ENCODE peak calls at places on chromosomes 16 and 17, in seven cellular contexts. One of them, this sample, is unnamed.

GRCh38 chr17:44781553-44782348 is 23.0 kb downstream of the ADAM11 start:
- DNase-seq in non-pigmented ciliary epithelial cell: no peak
- DNase-seq in caudate nucleus: no peak
- DNase-seq in AG20443: no peak
- DNase-seq in osteocyte: no peak
- DNase-seq in heart left ventricle: peak
- DNase-seq in GM12891: no peak
- DNase-seq in this sample: no peak

GRCh38 chr17:78947235-78948153 is 22.3 kb upstream of the TIMP2 start:
- DNase-seq in non-pigmented ciliary epithelial cell: no peak
- DNase-seq in caudate nucleus: no peak
- DNase-seq in AG20443: no peak
- DNase-seq in osteocyte: no peak
- DNase-seq in heart left ventricle: no peak
- DNase-seq in GM12891: no peak
- DNase-seq in this sample: no peak

GRCh38 chr16:3131755-3132377 is 3.0 kb upstream of the ZNF213 start:
- DNase-seq in non-pigmented ciliary epithelial cell: no peak
- DNase-seq in caudate nucleus: no peak
- DNase-seq in AG20443: peak
- DNase-seq in osteocyte: no peak
- DNase-seq in heart left ventricle: no peak
- DNase-seq in GM12891: peak
- DNase-seq in this sample: no peak

GRCh38 chr17:39080416-39081179 is 70.8 kb downstream of the PLXDC1 start:
- DNase-seq in non-pigmented ciliary epithelial cell: no peak
- DNase-seq in caudate nucleus: no peak
- DNase-seq in AG20443: peak
- DNase-seq in osteocyte: no peak
- DNase-seq in heart left ventricle: no peak
- DNase-seq in GM12891: no peak
- DNase-seq in this sample: no peak

GRCh38 chr16:86406056-86406455 is 104.3 kb upstream of the FOXF1 start:
- DNase-seq in non-pigmented ciliary epithelial cell: no peak
- DNase-seq in caudate nucleus: no peak
- DNase-seq in AG20443: no peak
- DNase-seq in osteocyte: no peak
- DNase-seq in heart left ventricle: no peak
- DNase-seq in GM12891: no peak
- DNase-seq in this sample: no peak

GRCh38 chr16:13171313-13171712 is 269.9 kb downstream of the SHISA9 start:
- DNase-seq in non-pigmented ciliary epithelial cell: no peak
- DNase-seq in caudate nucleus: no peak
- DNase-seq in AG20443: no peak
- DNase-seq in osteocyte: no peak
- DNase-seq in heart left ventricle: no peak
- DNase-seq in GM12891: no peak
- DNase-seq in this sample: no peak

GRCh38 chr17:66169839-66170238 is 22.1 kb downstream of the CEP112 start:
- DNase-seq in non-pigmented ciliary epithelial cell: no peak
- DNase-seq in caudate nucleus: no peak
- DNase-seq in AG20443: no peak
- DNase-seq in osteocyte: no peak
- DNase-seq in heart left ventricle: no peak
- DNase-seq in GM12891: no peak
- DNase-seq in this sample: no peak

GRCh38 chr16:86306811-86307517 is 203.4 kb upstream of the FOXF1 start:
- DNase-seq in non-pigmented ciliary epithelial cell: peak
- DNase-seq in caudate nucleus: no peak
- DNase-seq in AG20443: no peak
- DNase-seq in osteocyte: no peak
- DNase-seq in heart left ventricle: no peak
- DNase-seq in GM12891: no peak
- DNase-seq in this sample: peak

GRCh38 chr16:57089406-57089805 is 3.0 kb upstream of the CPNE2 start:
- DNase-seq in non-pigmented ciliary epithelial cell: no peak
- DNase-seq in caudate nucleus: no peak
- DNase-seq in AG20443: no peak
- DNase-seq in osteocyte: no peak
- DNase-seq in heart left ventricle: no peak
- DNase-seq in GM12891: no peak
- DNase-seq in this sample: no peak

GRCh38 chr16:72554935-72555334 is 383.0 kb upstream of the PMFBP1 start:
- DNase-seq in non-pigmented ciliary epithelial cell: no peak
- DNase-seq in caudate nucleus: no peak
- DNase-seq in AG20443: no peak
- DNase-seq in osteocyte: no peak
- DNase-seq in heart left ventricle: no peak
- DNase-seq in GM12891: no peak
- DNase-seq in this sample: no peak

GRCh38 chr16:4944333-4945281 is 7.7 kb upstream of the PPL start:
- DNase-seq in non-pigmented ciliary epithelial cell: peak
- DNase-seq in caudate nucleus: no peak
- DNase-seq in AG20443: peak
- DNase-seq in osteocyte: peak
- DNase-seq in heart left ventricle: peak
- DNase-seq in GM12891: no peak
- DNase-seq in this sample: peak

GRCh38 chr16:66408181-66409048 is 18.7 kb upstream of the BEAN1 start:
- DNase-seq in non-pigmented ciliary epithelial cell: peak
- DNase-seq in caudate nucleus: no peak
- DNase-seq in AG20443: peak
- DNase-seq in osteocyte: peak
- DNase-seq in heart left ventricle: no peak
- DNase-seq in GM12891: no peak
- DNase-seq in this sample: peak

GRCh38 chr17:46020023-46020735 is 21.1 kb downstream of the STH start:
- DNase-seq in non-pigmented ciliary epithelial cell: no peak
- DNase-seq in caudate nucleus: no peak
- DNase-seq in AG20443: no peak
- DNase-seq in osteocyte: no peak
- DNase-seq in heart left ventricle: no peak
- DNase-seq in GM12891: peak
- DNase-seq in this sample: no peak

GRCh38 chr17:41579484-41580243 is 7.0 kb downstream of the KRT14 start:
- DNase-seq in non-pigmented ciliary epithelial cell: peak
- DNase-seq in caudate nucleus: no peak
- DNase-seq in AG20443: peak
- DNase-seq in osteocyte: peak
- DNase-seq in heart left ventricle: peak
- DNase-seq in GM12891: peak
- DNase-seq in this sample: peak

GRCh38 chr16:4081577-4082021 is 34.6 kb downstream of the ADCY9 start:
- DNase-seq in non-pigmented ciliary epithelial cell: no peak
- DNase-seq in caudate nucleus: no peak
- DNase-seq in AG20443: peak
- DNase-seq in osteocyte: peak
- DNase-seq in heart left ventricle: no peak
- DNase-seq in GM12891: no peak
- DNase-seq in this sample: no peak

GRCh38 chr16:68364601-68364998 is 53.8 kb downstream of the PRMT7 start:
- DNase-seq in non-pigmented ciliary epithelial cell: no peak
- DNase-seq in caudate nucleus: no peak
- DNase-seq in AG20443: no peak
- DNase-seq in osteocyte: no peak
- DNase-seq in heart left ventricle: no peak
- DNase-seq in GM12891: no peak
- DNase-seq in this sample: no peak

GRCh38 chr17:9928601-9929341 is 23.7 kb upstream of the RCVRN start:
- DNase-seq in non-pigmented ciliary epithelial cell: peak
- DNase-seq in caudate nucleus: no peak
- DNase-seq in AG20443: peak
- DNase-seq in osteocyte: no peak
- DNase-seq in heart left ventricle: peak
- DNase-seq in GM12891: no peak
- DNase-seq in this sample: peak

GRCh38 chr17:63996430-63997182 is 1.5 kb upstream of the PRR29 start:
- DNase-seq in non-pigmented ciliary epithelial cell: no peak
- DNase-seq in caudate nucleus: no peak
- DNase-seq in AG20443: no peak
- DNase-seq in osteocyte: no peak
- DNase-seq in heart left ventricle: peak
- DNase-seq in GM12891: no peak
- DNase-seq in this sample: no peak

GRCh38 chr16:28131210-28131609 is 67.7 kb upstream of the GSG1L start:
- DNase-seq in non-pigmented ciliary epithelial cell: no peak
- DNase-seq in caudate nucleus: no peak
- DNase-seq in AG20443: peak
- DNase-seq in osteocyte: no peak
- DNase-seq in heart left ventricle: no peak
- DNase-seq in GM12891: no peak
- DNase-seq in this sample: no peak

GRCh38 chr17:6162892-6163291 is 92.7 kb downstream of the WSCD1 start:
- DNase-seq in non-pigmented ciliary epithelial cell: no peak
- DNase-seq in caudate nucleus: no peak
- DNase-seq in AG20443: no peak
- DNase-seq in osteocyte: no peak
- DNase-seq in heart left ventricle: no peak
- DNase-seq in GM12891: no peak
- DNase-seq in this sample: no peak

GRCh38 chr16:48393843-48394703 is 8.9 kb upstream of the SIAH1 start:
- DNase-seq in non-pigmented ciliary epithelial cell: peak
- DNase-seq in caudate nucleus: peak
- DNase-seq in AG20443: peak
- DNase-seq in osteocyte: no peak
- DNase-seq in heart left ventricle: no peak
- DNase-seq in GM12891: no peak
- DNase-seq in this sample: no peak

This sample was measured in AG04450.